ENCODE peak calls at places on chromosomes 5 and 9, in four cellular contexts. O, U, I and Q are unnamed samples.

GRCh38 chr9:94140791-94141790 is 56.8 kb downstream of the PTPDC1 start:
- DNase-seq in O (peak), I (no peak), U (no peak), Q (peak)

GRCh38 chr5:79829260-79829659 is 139.6 kb downstream of the CMYA5 start:
- DNase-seq in I (no peak), U (no peak), O (no peak), Q (no peak)

GRCh38 chr9:134056483-134057310 is 11.1 kb downstream of the BRD3 start:
- DNase-seq in U (no peak), I (peak), O (no peak), Q (no peak)

GRCh38 chr5:177980776-177981175 is 15.3 kb downstream of the PROP1 start:
- DNase-seq in I (no peak), O (no peak), U (no peak), Q (no peak)

GRCh38 chr9:94918038-94918753 is 191.7 kb downstream of the AOPEP start:
- DNase-seq in U (peak), I (no peak), O (no peak), Q (no peak)

GRCh38 chr9:104775961-104776360 is 12.0 kb downstream of the NIPSNAP3B start:
- DNase-seq in I (no peak), O (no peak), U (no peak), Q (no peak)

GRCh38 chr9:92151691-92152393 is 36.6 kb upstream of the SPTLC1 start:
- DNase-seq in O (peak), I (no peak), U (peak), Q (peak)

GRCh38 chr9:97388721-97389238 is 23.1 kb upstream of the TDRD7 start:
- DNase-seq in I (peak), U (no peak), O (no peak), Q (no peak)

GRCh38 chr5:19837536-19838179 is 150.3 kb downstream of the CDH18 start:
- DNase-seq in O (no peak), I (no peak), U (no peak), Q (peak)

GRCh38 chr9:32969270-32969669 is 32.2 kb downstream of the APTX start:
- DNase-seq in O (no peak), U (no peak), I (no peak), Q (peak)

GRCh38 chr5:150503977-150504620 is 3.8 kb upstream of the NDST1 start:
- DNase-seq in I (no peak), U (peak), O (peak), Q (peak)

GRCh38 chr5:142982821-142983200 is 212.6 kb downstream of the ARHGAP26 start:
- DNase-seq in U (no peak), I (no peak), O (no peak), Q (no peak)

GRCh38 chr5:73908440-73908839 is 282.4 kb downstream of the ARHGEF28 start:
- DNase-seq in O (peak), U (no peak), I (no peak), Q (no peak)

GRCh38 chr5:174571662-174572397 is 152.6 kb upstream of the MSX2 start:
- DNase-seq in U (peak), I (no peak), O (peak), Q (peak)

GRCh38 chr5:143576721-143577484 is 173.4 kb upstream of the NR3C1 start:
- DNase-seq in I (no peak), U (no peak), O (peak), Q (peak)

GRCh38 chr5:180545248-180545647 is 46.1 kb downstream of the SCGB3A1 start:
- DNase-seq in U (no peak), O (no peak), I (no peak), Q (no peak)

GRCh38 chr9:33351547-33351946 is 50.8 kb downstream of the AQP7 start:
- DNase-seq in U (no peak), O (no peak), I (no peak), Q (no peak)

GRCh38 chr5:56102885-56103284 is 108.1 kb upstream of the IL6ST start:
- DNase-seq in U (no peak), I (no peak), O (peak), Q (no peak)

GRCh38 chr5:42636425-42636824 is 120.2 kb upstream of the CCDC152 start:
- DNase-seq in O (peak), U (no peak), I (no peak), Q (no peak)

GRCh38 chr9:89890326-89890980 is 285.6 kb downstream of the GADD45G start:
- DNase-seq in I (no peak), U (no peak), O (no peak), Q (no peak)

GRCh38 chr9:114387678-114388431 is at the start of gene AKNA:
- DNase-seq in I (peak), U (peak), O (peak), Q (peak)

GRCh38 chr9:132577119-132577518 is 5.3 kb upstream of the BARHL1 start:
- DNase-seq in O (no peak), U (no peak), I (no peak), Q (no peak)

GRCh38 chr9:95722141-95722540 is 153.3 kb upstream of the ERCC6L2 start:
- DNase-seq in U (no peak), O (no peak), I (no peak), Q (no peak)

GRCh38 chr5:179420476-179420875 is 75.2 kb upstream of the ADAMTS2 start:
- DNase-seq in O (no peak), U (no peak), I (no peak), Q (no peak)

GRCh38 chr5:160567031-160567705 is 145.5 kb downstream of the PTTG1 start:
- DNase-seq in U (no peak), O (no peak), I (no peak), Q (no peak)

GRCh38 chr5:151288180-151288579 is 15.4 kb downstream of the SLC36A3 start:
- DNase-seq in I (no peak), U (no peak), O (no peak), Q (no peak)

GRCh38 chr9:97315550-97315949 is 8.1 kb downstream of the CCDC180 start:
- DNase-seq in I (no peak), U (no peak), O (peak), Q (peak)

GRCh38 chr5:59769041-59769360 is 124.5 kb downstream of the PDE4D start:
- DNase-seq in O (no peak), I (no peak), U (no peak), Q (peak)

GRCh38 chr5:169695919-169696490 is 58.9 kb downstream of the DOCK2 start:
- DNase-seq in O (peak), I (no peak), U (no peak), Q (peak)

GRCh38 chr9:5553211-5553610 is 42.9 kb downstream of the PDCD1LG2 start:
- DNase-seq in I (no peak), O (peak), U (no peak), Q (peak)

GRCh38 chr9:37264539-37264938 is 144.2 kb downstream of the ZCCHC7 start:
- DNase-seq in O (no peak), U (no peak), I (no peak), Q (no peak)

GRCh38 chr9:12809720-12810119 is 34.9 kb downstream of the LURAP1L start:
- DNase-seq in I (no peak), U (no peak), O (no peak), Q (no peak)

GRCh38 chr5:60652206-60652605 is 47.8 kb downstream of the DEPDC1B start:
- DNase-seq in U (no peak), O (peak), I (no peak), Q (peak)

GRCh38 chr9:84296146-84296843 is 44.3 kb downstream of the SLC28A3 start:
- DNase-seq in I (no peak), U (no peak), O (peak), Q (peak)

DNA sequence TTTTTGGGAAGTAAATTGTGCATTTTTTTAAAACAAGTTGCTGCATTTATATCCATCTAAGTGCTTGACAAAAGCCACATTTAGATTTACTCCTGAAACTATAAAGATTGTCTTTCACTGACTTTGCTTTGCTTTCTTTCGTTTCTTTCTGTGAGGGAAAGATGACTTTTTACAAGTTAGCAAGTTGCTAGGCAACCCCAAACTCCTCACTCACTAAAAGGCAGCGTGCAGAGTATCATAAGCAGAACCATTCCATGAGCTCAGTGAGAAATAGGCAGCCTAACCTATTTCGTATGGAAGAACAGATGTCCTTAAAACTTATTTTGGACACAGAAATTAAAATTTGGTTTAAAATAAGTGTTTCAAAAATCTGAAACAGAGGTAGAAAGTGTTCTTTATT is 29.0 kb downstream of the KLF9 start:
- DNase-seq in U (no peak), I (no peak), O (no peak), Q (no peak)
- H3K4me3 ChIP-seq in U (no peak), I (no peak), O (no peak), Q (no peak)

GRCh38 chr5:120545007-120545406 is 80.9 kb downstream of the PRR16 start:
- DNase-seq in I (no peak), U (no peak), O (no peak), Q (peak)
- H3K4me3 ChIP-seq in I (no peak), U (no peak), O (no peak), Q (no peak)

GRCh38 chr5:8457187-8458037 is 588.5 kb downstream of the MTRR start:
- DNase-seq in I (peak), U (peak), O (peak), Q (peak)
- H3K4me3 ChIP-seq in I (peak), U (no peak), O (peak), Q (peak)

GRCh38 chr9:110444911-110445310 is 107.2 kb upstream of the TXNDC8 start:
- DNase-seq in I (no peak), O (peak), U (no peak), Q (peak)

GRCh38 chr9:110440161-110440560 is 102.5 kb upstream of the TXNDC8 start:
- DNase-seq in I (no peak), O (peak), U (no peak), Q (peak)

GRCh38 chr9:110443878-110444245 is 106.2 kb upstream of the TXNDC8 start:
- DNase-seq in I (no peak), O (no peak), U (no peak), Q (peak)

GRCh38 chr9:110443146-110443877 is 105.6 kb upstream of the TXNDC8 start:
- DNase-seq in U (no peak), I (no peak), O (peak), Q (peak)

GRCh38 chr9:110440796-110441195 is 103.1 kb upstream of the TXNDC8 start:
- DNase-seq in U (no peak), O (no peak), I (no peak), Q (peak)
- H3K4me3 ChIP-seq in U (no peak), O (no peak), I (no peak), Q (no peak)

GRCh38 chr5:149414405-149415244 is 35.5 kb upstream of the IL17B start:
- DNase-seq in I (no peak), O (peak), U (no peak), Q (peak)

GRCh38 chr5:149413477-149414210 is 34.6 kb upstream of the IL17B start:
- DNase-seq in I (no peak), U (no peak), O (no peak), Q (no peak)

GRCh38 chr5:149411738-149412519 is 32.8 kb upstream of the IL17B start:
- DNase-seq in U (no peak), I (no peak), O (no peak), Q (peak)

GRCh38 chr5:149410721-149411432 is 31.8 kb upstream of the IL17B start:
- DNase-seq in U (no peak), O (no peak), I (no peak), Q (peak)

GRCh38 chr5:149412783-149413476 is 33.8 kb upstream of the IL17B start:
- DNase-seq in I (no peak), U (peak), O (no peak), Q (peak)
- H3K4me3 ChIP-seq in I (no peak), U (no peak), O (no peak), Q (peak)

DNA sequence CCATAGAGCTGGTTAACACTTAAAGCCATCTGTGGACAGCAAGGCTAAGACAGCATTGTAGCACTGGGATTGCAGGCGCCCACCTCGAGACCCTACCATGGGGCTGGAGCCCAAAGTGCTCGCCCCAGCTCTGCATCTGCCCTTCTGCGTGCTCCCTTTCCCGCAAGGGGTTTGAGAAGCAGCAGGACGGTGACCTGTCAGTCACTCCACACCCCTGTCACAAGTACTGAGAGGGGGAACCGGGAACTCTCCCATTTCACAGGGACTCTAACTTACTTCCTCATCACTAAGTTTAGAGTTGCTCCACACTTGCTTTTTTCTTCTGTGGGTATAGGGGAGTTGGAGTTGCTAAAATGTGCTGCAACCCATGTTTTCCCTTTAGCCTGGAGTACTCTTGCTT is 273.2 kb downstream of the SMARCA2 start:
- DNase-seq in U (no peak), I (no peak), O (no peak), Q (no peak)
- H3K4me3 ChIP-seq in U (no peak), I (no peak), O (no peak), Q (no peak)

GRCh38 chr9:136726631-136727191 is 14.3 kb downstream of the DIPK1B start:
- DNase-seq in O (peak), U (no peak), I (peak), Q (peak)
- H3K4me3 ChIP-seq in O (peak), U (no peak), I (peak), Q (peak)

GRCh38 chr9:14304242-14304641 is 9.7 kb downstream of the NFIB start:
- DNase-seq in O (no peak), I (no peak), U (no peak), Q (no peak)

GRCh38 chr9:14301582-14301981 is 12.4 kb downstream of the NFIB start:
- DNase-seq in U (no peak), O (no peak), I (no peak), Q (no peak)

GRCh38 chr9:14303110-14303509 is 10.8 kb downstream of the NFIB start:
- DNase-seq in I (no peak), U (no peak), O (no peak), Q (no peak)

GRCh38 chr9:14302405-14302804 is 11.5 kb downstream of the NFIB start:
- DNase-seq in I (no peak), O (peak), U (no peak), Q (no peak)

GRCh38 chr9:14303526-14303925 is 10.4 kb downstream of the NFIB start:
- DNase-seq in U (no peak), O (no peak), I (no peak), Q (no peak)
- H3K4me3 ChIP-seq in U (no peak), O (no peak), I (no peak), Q (no peak)

GRCh38 chr9:129494113-129494789 is 126.7 kb downstream of the C9orf50 start:
- DNase-seq in U (peak), O (no peak), I (no peak), Q (no peak)
- H3K4me3 ChIP-seq in U (no peak), O (no peak), I (no peak), Q (no peak)